ENCODE peak calls at places on chromosomes 4 and X, in eight cellular contexts. G is cardiac muscle cell, X is ovary, U is endodermal cell, C is SK-N-SH, I is hepatocyte, B is tibial nerve, O is upper lobe of left lung. F is an unnamed sample. For H3K36me3, the result is how much of the 10 kb centered on the place peaks cover.

GRCh38 chr4:152708361-152708760 is 28.6 kb upstream of the TMEM154 start:
- DNase-seq in G (no peak), X (no peak), U (no peak), C (no peak), I (no peak), B (no peak), O (no peak), F (no peak)

GRCh38 chrX:44343412-44343942 is at the start of gene EFHC2:
- DNase-seq in G (peak), X (peak), U (peak), C (peak), I (peak), B (peak), O (peak), F (peak)

GRCh38 chr4:75658881-75659280 is 14.3 kb downstream of the G3BP2 start:
- DNase-seq in G (peak), X (no peak), U (no peak), C (no peak), I (peak), B (no peak), O (no peak), F (no peak)

GRCh38 chr4:38223801-38224236 is 263.6 kb downstream of the PTTG2 start:
- DNase-seq in G (no peak), X (no peak), U (no peak), C (no peak), I (peak), B (no peak), O (no peak), F (no peak)

GRCh38 chr4:5553801-5554200 is 154.6 kb downstream of the EVC2 start:
- DNase-seq in G (no peak), X (no peak), U (no peak), C (no peak), I (no peak), B (no peak), O (no peak), F (no peak)

GRCh38 chr4:40749717-40750460 is at the start of gene NSUN7:
- DNase-seq in G (peak), X (peak), U (peak), C (peak), I (peak), B (no peak), O (peak), F (peak)

GRCh38 chr4:75841641-75842520 is 60.4 kb downstream of the PPEF2 start:
- DNase-seq in G (no peak), X (no peak), U (no peak), C (no peak), I (no peak), B (no peak), O (peak), F (no peak)

GRCh38 chrX:21847342-21847741 is 7.9 kb downstream of the MBTPS2 start:
- DNase-seq in G (no peak), X (no peak), U (no peak), C (no peak), I (no peak), B (no peak), O (no peak), F (no peak)

GRCh38 chrX:153738056-153738605 is 13.5 kb downstream of the ABCD1 start:
- DNase-seq in G (no peak), X (no peak), U (no peak), C (no peak), I (no peak), B (no peak), O (no peak), F (no peak)

GRCh38 chr4:148094149-148094548 is 348.1 kb downstream of the NR3C2 start:
- DNase-seq in G (no peak), X (no peak), U (no peak), C (no peak), I (no peak), B (no peak), O (no peak), F (no peak)

GRCh38 chrX:120468479-120468824 is 644 bp downstream of the LAMP2 start:
- DNase-seq in G (no peak), X (no peak), U (no peak), C (no peak), I (no peak), B (no peak), O (no peak), F (no peak)

GRCh38 chr4:17781072-17781830 is at the start of gene FAM184B:
- DNase-seq in G (peak), X (no peak), U (peak), C (peak), I (peak), B (no peak), O (no peak), F (no peak)

GRCh38 chr4:169644802-169645201 is 24.4 kb downstream of the CLCN3 start:
- DNase-seq in G (no peak), X (no peak), U (no peak), C (no peak), I (no peak), B (no peak), O (no peak), F (no peak)

GRCh38 chr4:133148690-133149363 is at the start of gene PCDH10:
- DNase-seq in G (peak), X (peak), U (peak), C (peak), I (peak), B (peak), O (peak), F (peak)

GRCh38 chrX:34734383-34734782 is 77.3 kb upstream of the TMEM47 start:
- DNase-seq in G (peak), X (no peak), U (no peak), C (no peak), I (no peak), B (no peak), O (no peak), F (no peak)

GRCh38 chrX:56248492-56248891 is 16.3 kb downstream of the KLF8 start:
- DNase-seq in G (peak), X (peak), U (peak), C (peak), I (peak), B (no peak), O (peak), F (no peak)

GRCh38 chr4:141121768-141122415 is 11.4 kb downstream of the RNF150 start:
- DNase-seq in G (no peak), X (no peak), U (peak), C (no peak), I (no peak), B (no peak), O (no peak), F (no peak)

GRCh38 chrX:9456250-9457074 is 8.4 kb upstream of the TBL1X start:
- DNase-seq in G (no peak), X (no peak), U (no peak), C (no peak), I (no peak), B (no peak), O (no peak), F (no peak)

GRCh38 chr4:131526686-131527085 is 1622.4 kb upstream of the PCDH10 start:
- DNase-seq in G (no peak), X (no peak), U (no peak), C (no peak), I (no peak), B (no peak), O (no peak), F (no peak)

GRCh38 chr4:102642571-102643298 is 118.0 kb downstream of the MANBA start:
- DNase-seq in G (peak), X (no peak), U (no peak), C (no peak), I (no peak), B (no peak), O (no peak), F (no peak)

GRCh38 chrX:100194073-100194775 is 215.8 kb downstream of the PCDH19 start:
- DNase-seq in G (no peak), X (no peak), U (no peak), C (no peak), I (no peak), B (no peak), O (no peak), F (no peak)

GRCh38 chrX:39133971-39134370 is 332.7 kb downstream of the MID1IP1 start:
- DNase-seq in G (no peak), X (no peak), U (peak), C (no peak), I (peak), B (no peak), O (no peak), F (no peak)

GRCh38 chr4:108416831-108417230 is 203.5 kb upstream of the RPL34 start:
- DNase-seq in G (no peak), X (no peak), U (no peak), C (no peak), I (no peak), B (no peak), O (no peak), F (no peak)

GRCh38 chrX:39869846-39870601 is 227.7 kb downstream of the BCOR start:
- DNase-seq in G (peak), X (no peak), U (no peak), C (no peak), I (no peak), B (no peak), O (peak), F (no peak)

GRCh38 chr4:140174535-140174934 is 20.6 kb upstream of the MAML3 start:
- DNase-seq in G (no peak), X (no peak), U (no peak), C (no peak), I (no peak), B (no peak), O (no peak), F (no peak)

GRCh38 chr4:128908735-128909134 is 99.2 kb downstream of the JADE1 start:
- DNase-seq in G (no peak), X (no peak), U (no peak), C (no peak), I (no peak), B (no peak), O (no peak), F (no peak)

GRCh38 chr4:150342945-150343344 is 239.0 kb upstream of the MAB21L2 start:
- DNase-seq in G (peak), X (no peak), U (no peak), C (no peak), I (no peak), B (no peak), O (peak), F (no peak)

GRCh38 chr4:18440527-18441215 is 419.1 kb upstream of the LCORL start:
- DNase-seq in G (no peak), X (no peak), U (no peak), C (no peak), I (no peak), B (no peak), O (no peak), F (no peak)

GRCh38 chr4:125323547-125324100 is 8.9 kb downstream of the FAT4 start:
- DNase-seq in G (peak), X (no peak), U (no peak), C (no peak), I (no peak), B (no peak), O (no peak), F (no peak)

GRCh38 chr4:86508436-86508835 is 85.7 kb upstream of the PTPN13 start:
- DNase-seq in G (no peak), X (no peak), U (no peak), C (no peak), I (no peak), B (no peak), O (no peak), F (no peak)

GRCh38 chr4:112083587-112084347 is 61.5 kb upstream of the FAM241A start:
- DNase-seq in G (no peak), X (no peak), U (no peak), C (no peak), I (no peak), B (no peak), O (no peak), F (no peak)

DNA sequence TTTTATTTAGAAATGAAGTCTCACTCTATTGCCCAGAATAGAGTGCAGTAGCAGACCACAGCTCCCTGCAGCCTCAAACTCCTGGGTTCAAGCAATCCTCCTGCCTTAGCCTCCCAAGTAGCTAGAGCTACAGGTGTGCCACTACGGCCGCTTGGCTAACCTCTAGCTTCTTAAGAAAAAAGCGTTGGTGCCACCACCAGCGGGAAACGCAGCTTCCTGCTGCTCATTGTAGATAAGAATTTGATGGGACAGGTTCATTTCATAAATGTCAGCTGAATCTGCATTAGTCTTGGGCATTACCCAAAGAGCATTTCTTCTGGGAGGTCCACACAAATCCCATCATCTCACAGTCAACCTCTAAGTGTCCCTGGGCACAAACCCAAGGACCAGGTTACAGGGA is 33.2 kb upstream of the NAP1L5 start:
- DNase-seq in G (no peak), X (no peak), U (no peak), C (no peak), I (no peak), B (no peak), O (no peak), F (no peak)
- H3K36me3 ChIP-seq in G (half or more), X (under half), U (under half), C (under half), I (under half), B (under half), O (under half), F (under half)

DNA sequence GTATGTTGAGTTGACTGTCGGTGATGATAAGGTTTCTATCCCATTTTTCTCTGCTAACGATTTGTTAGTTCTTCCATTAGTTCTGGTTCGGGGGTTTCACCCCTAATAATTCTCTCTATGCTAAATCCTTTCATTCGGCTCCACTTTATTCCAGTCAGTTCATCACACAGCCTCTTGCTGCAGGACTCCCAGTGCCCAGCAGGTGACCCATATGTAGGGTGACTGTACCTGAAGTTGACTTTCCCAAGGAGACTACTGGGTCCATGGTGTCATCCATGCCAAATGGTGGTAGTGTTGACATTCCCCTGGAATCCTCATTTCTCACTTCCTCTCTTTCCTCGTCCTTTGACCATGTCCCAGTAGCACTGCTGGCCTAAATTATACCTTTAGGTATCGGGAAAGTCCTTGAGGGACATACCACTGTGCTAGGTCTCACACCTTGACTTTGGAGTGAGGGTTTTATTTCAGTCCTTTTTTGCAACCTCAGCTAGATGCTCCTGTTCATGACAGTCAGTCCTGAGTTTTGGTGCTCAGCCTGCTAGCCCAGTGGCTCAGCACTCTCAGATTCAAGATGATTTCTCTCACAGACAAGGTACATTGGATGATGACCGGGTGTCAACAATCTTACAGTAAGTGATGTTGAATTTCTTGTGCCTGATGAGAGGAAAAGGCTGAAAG is 105.1 kb upstream of the ARHGAP24 start:
- DNase-seq in G (no peak), X (no peak), U (no peak), C (no peak), I (no peak), B (no peak), O (no peak), F (no peak)
- TF ChIP-seq CTCF in G (peak), X (no peak), U (no peak), C (no peak), I (no peak), B (no peak), O (no peak), F (no peak)

DNA sequence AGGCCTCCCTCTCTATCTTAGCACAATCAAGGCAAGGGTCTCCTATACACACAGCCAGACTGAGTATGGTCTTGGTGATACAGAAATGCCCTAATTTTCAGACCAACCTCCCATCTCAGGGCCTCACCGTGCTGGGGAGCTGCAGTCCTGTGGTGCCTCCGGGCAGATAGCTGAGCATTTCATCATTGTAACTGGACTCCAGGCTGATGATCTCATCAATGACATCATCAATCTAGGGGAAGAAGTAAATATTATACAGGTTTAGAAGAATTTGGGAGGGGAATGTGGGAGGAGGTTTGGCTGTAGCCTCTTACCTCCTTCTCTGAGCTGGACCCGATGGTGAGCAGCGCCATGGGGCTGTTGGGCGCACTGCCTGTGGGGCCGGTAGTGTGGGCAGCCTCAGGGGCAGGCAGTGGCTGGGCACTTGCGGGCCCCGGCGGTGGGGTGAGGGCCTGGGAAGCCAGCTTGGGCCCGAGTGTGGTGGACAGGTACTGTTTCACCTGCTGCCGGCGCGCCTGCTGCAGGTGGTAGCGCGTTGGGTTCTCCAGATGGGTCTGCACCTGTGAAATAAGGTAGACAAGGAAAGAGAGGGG is 5.2 kb downstream of the TFE3 start:
- DNase-seq in G (peak), X (no peak), U (no peak), C (no peak), I (no peak), B (no peak), O (no peak), F (no peak)
- H3K36me3 ChIP-seq in G (under half), X (under half), U (under half), C (under half), I (under half), B (under half), O (under half), F (under half)

DNA sequence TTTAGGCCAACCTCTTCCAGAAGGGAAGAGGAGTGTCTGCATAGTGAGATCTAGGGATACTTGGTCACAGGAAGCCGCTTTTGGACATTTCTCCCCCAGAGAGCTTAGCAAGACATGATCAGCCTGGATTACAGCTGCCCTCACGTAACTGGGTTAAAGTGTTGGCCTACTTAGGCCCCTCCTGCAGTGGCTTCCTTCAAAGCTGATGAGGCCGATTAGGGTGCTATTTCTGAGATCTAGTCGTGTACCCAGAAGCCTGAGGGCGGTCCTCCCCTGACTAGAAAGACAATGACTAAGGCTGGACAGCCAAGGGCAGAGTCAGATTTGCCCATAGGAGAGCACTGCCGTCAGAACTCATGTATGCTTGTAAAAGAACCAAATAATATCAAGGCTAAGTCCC is 135.0 kb downstream of the AMMECR1 start:
- DNase-seq in G (no peak), X (no peak), U (no peak), C (no peak), I (no peak), B (no peak), O (no peak), F (no peak)
- TF ChIP-seq CTCF in G (no peak), X (no peak), U (no peak), C (no peak), I (no peak), B (no peak), O (no peak), F (no peak)

DNA sequence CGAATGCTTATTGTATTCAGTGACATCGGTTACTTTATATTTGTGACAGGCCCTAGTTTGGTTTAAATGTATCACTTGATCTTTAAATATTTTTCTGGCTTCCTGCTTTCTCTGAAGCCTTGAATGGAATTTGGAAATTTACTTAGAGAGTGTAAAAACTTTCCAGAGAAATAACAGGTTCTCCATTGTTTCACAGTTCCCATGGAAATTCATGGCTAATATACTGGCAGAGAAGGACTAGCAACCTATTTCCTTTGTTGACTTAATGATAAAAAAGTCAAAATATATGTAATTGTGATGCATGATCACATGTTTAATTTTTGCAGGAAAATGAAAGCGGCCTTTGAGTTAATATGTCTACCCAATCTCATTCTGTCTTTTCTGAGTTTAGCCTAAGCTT is 13.2 kb downstream of the NEIL3 start:
- DNase-seq in G (peak), X (no peak), U (no peak), C (no peak), I (no peak), B (no peak), O (no peak), F (no peak)
- H3K36me3 ChIP-seq in G (under half), X (under half), U (under half), C (under half), I (under half), B (under half), O (under half), F (under half)

GRCh38 chrX:138756234-138756633 is 44.7 kb upstream of the FGF13 start:
- DNase-seq in G (peak), X (peak), U (peak), C (no peak), I (peak), B (no peak), O (no peak), F (peak)
- TF ChIP-seq CTCF in G (no peak), X (no peak), U (peak), C (no peak), I (peak), B (no peak), O (no peak), F (no peak)

GRCh38 chrX:81286075-81286474 is 84.2 kb downstream of the SH3BGRL start:
- DNase-seq in G (no peak), X (no peak), U (no peak), C (no peak), I (no peak), B (no peak), O (no peak), F (no peak)

DNA sequence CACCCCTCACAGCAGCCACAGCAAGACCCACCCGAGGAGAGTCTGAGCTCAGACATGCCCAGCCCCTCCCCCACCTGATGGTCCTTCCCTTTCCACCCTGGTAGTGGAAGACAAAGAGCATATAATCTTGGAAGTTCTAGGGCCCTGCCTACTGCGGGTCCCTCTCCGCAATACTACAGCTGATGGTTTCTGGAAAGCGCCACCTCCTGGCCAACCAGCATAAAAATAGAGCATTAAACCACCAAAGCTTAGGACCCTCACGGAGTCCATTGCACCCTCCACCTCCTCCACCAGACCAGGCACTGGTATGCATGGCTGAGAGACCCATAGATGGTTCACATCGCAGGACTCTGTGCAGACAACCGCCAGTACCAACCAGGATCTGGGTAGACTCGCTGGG is 78.2 kb downstream of the SH3BGRL start:
- DNase-seq in G (no peak), X (no peak), U (peak), C (no peak), I (no peak), B (no peak), O (no peak), F (no peak)
- H3K36me3 ChIP-seq in G (under half), X (under half), U (under half), C (under half), I (under half), B (under half), O (under half), F (under half)